ENCODE peak calls at places on chromosomes 7 and 10, in six cellular contexts. G, L, W, B, S and V are unnamed samples. For H3K4me1, the result is how much of the 10 kb centered on the place peaks cover.

GRCh38 chr10:3766046-3766761 is 18.8 kb downstream of the KLF6 start:
- DNase-seq in B (peak), L (no peak), W (no peak), S (no peak), G (no peak), V (no peak)

GRCh38 chr7:155824195-155824915 is 12.1 kb upstream of the SHH start:
- DNase-seq in G (no peak), S (no peak), B (peak), L (no peak), W (no peak), V (no peak)

GRCh38 chr7:36343548-36343947 is 46.1 kb upstream of the ANLN start:
- DNase-seq in S (no peak), W (no peak), G (no peak), B (no peak), L (no peak), V (no peak)

GRCh38 chr10:99941942-99942835 is 67.6 kb downstream of the DNMBP start:
- DNase-seq in B (peak), S (no peak), W (peak), L (no peak), G (no peak), V (no peak)

GRCh38 chr10:131081386-131081785 is 230.1 kb downstream of the TCERG1L start:
- DNase-seq in G (no peak), W (no peak), S (no peak), L (no peak), B (no peak), V (no peak)

GRCh38 chr7:117686311-117686935 is 186.8 kb downstream of the CTTNBP2 start:
- DNase-seq in L (no peak), G (no peak), B (no peak), S (no peak), W (peak), V (no peak)

GRCh38 chr10:123287594-123288247 is 133.5 kb downstream of the BUB3 start:
- DNase-seq in W (no peak), B (peak), L (no peak), S (no peak), G (no peak), V (no peak)

GRCh38 chr10:124003070-124003419 is 90.4 kb downstream of the CHST15 start:
- DNase-seq in W (no peak), S (peak), L (no peak), B (no peak), G (no peak), V (no peak)

GRCh38 chr10:17059197-17059688 is 70.4 kb downstream of the CUBN start:
- DNase-seq in G (no peak), L (no peak), W (no peak), B (peak), S (no peak), V (no peak)

GRCh38 chr7:17815318-17815717 is 125.0 kb downstream of the SNX13 start:
- DNase-seq in G (no peak), L (no peak), S (no peak), B (no peak), W (no peak), V (no peak)

GRCh38 chr7:142152076-142152475 is 40.6 kb downstream of the MGAM2 start:
- DNase-seq in S (no peak), G (no peak), B (no peak), W (no peak), L (no peak), V (no peak)

GRCh38 chr10:128102480-128103228 is 23.6 kb downstream of the MKI67 start:
- DNase-seq in L (no peak), G (no peak), B (no peak), W (no peak), S (no peak), V (no peak)

GRCh38 chr10:33027088-33027487 is 69.1 kb upstream of the ITGB1 start:
- DNase-seq in L (no peak), B (no peak), S (no peak), G (no peak), W (no peak), V (no peak)

GRCh38 chr7:117990834-117991233 is 117.6 kb upstream of the CTTNBP2 start:
- DNase-seq in L (no peak), B (no peak), G (no peak), S (no peak), W (no peak), V (no peak)

GRCh38 chr7:121953164-121953563 is 80.2 kb downstream of the PTPRZ1 start:
- DNase-seq in L (no peak), S (no peak), G (no peak), B (no peak), W (no peak), V (no peak)

GRCh38 chr10:88989824-88990527 is 622 bp upstream of the FAS start:
- DNase-seq in G (no peak), B (peak), W (no peak), L (no peak), S (no peak), V (no peak)

GRCh38 chr10:21732067-21732772 is 198.2 kb downstream of the MLLT10 start:
- DNase-seq in G (peak), W (peak), L (no peak), B (peak), S (peak), V (peak)

GRCh38 chr7:134720091-134720935 is 59.1 kb upstream of the CALD1 start:
- DNase-seq in W (no peak), G (no peak), B (peak), S (no peak), L (no peak), V (no peak)

GRCh38 chr7:111107989-111108388 is 17.1 kb downstream of the LRRN3 start:
- DNase-seq in G (no peak), S (no peak), W (no peak), L (no peak), B (no peak), V (no peak)

DNA sequence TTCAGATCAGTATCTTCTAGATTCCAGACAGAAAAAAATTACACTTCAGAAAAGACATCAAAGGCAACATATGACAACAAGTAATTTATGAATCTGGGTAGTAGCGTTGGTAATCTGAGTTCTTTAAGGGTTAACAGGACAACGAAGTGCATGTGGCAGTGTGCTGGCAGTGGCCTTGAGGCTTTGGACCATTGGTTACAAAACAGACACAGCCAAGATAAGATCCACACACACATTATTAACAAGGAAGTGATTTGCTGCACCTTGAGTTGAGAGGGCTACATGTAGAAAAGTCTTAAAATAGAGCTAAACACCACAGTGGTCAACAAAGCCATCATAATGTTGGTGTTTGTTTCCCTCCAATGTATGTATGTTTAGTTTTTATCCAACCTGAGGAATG is 40.6 kb downstream of the AKR1D1 start:
- DNase-seq in S (no peak), G (no peak), W (no peak), L (no peak), B (no peak), V (no peak)
- H3K27ac ChIP-seq in S (no peak), G (no peak), W (no peak), L (no peak), B (no peak), V (no peak)

GRCh38 chr10:34319197-34319846 is 495.8 kb downstream of the PARD3 start:
- DNase-seq in G (no peak), B (peak), L (no peak), W (peak), S (no peak), V (no peak)

GRCh38 chr10:34314457-34314856 is 500.6 kb downstream of the PARD3 start:
- DNase-seq in S (no peak), L (no peak), G (no peak), B (no peak), W (peak), V (no peak)

GRCh38 chr10:34316154-34316553 is 498.9 kb downstream of the PARD3 start:
- DNase-seq in W (no peak), S (no peak), G (no peak), L (no peak), B (no peak), V (no peak)

GRCh38 chr10:34323197-34323596 is 491.9 kb downstream of the PARD3 start:
- DNase-seq in W (no peak), L (no peak), G (no peak), S (no peak), B (peak), V (no peak)

GRCh38 chr10:34320265-34320664 is 494.8 kb downstream of the PARD3 start:
- DNase-seq in B (no peak), L (no peak), G (no peak), W (no peak), S (no peak), V (no peak)
- H3K4me1 ChIP-seq in B (under half), L (under half), G (under half), W (under half), S (under half), V (under half)

GRCh38 chr7:5597772-5598171 is 174.1 kb upstream of the TNRC18 start:
- DNase-seq in S (no peak), W (no peak), G (no peak), L (no peak), B (no peak), V (no peak)

GRCh38 chr7:5596896-5597246 is 173.2 kb upstream of the TNRC18 start:
- DNase-seq in G (no peak), L (no peak), S (no peak), W (no peak), B (no peak), V (no peak)

GRCh38 chr7:5594616-5595544 is 171.2 kb upstream of the TNRC18 start:
- DNase-seq in G (peak), W (peak), B (peak), S (no peak), L (no peak), V (no peak)

GRCh38 chr7:5596046-5596895 is 172.6 kb upstream of the TNRC18 start:
- DNase-seq in S (peak), L (peak), G (no peak), B (peak), W (peak), V (no peak)

GRCh38 chr7:5595545-5596045 is 172.0 kb upstream of the TNRC18 start:
- DNase-seq in G (no peak), L (no peak), S (no peak), B (peak), W (peak), V (no peak)
- H3K4me3 ChIP-seq in G (peak), L (peak), S (no peak), B (peak), W (peak), V (no peak)

GRCh38 chr7:28178537-28178936 is 2.1 kb downstream of the JAZF1 start:
- DNase-seq in G (no peak), L (no peak), W (no peak), S (no peak), B (no peak), V (no peak)
- H3K27ac ChIP-seq in G (no peak), L (peak), W (no peak), S (no peak), B (no peak), V (no peak)